ENCODE peak calls at places on chromosomes 13 and 19, in five cellular contexts. T is A673; J is AG04450; N is upper lobe of right lung; F is activated CD4-positive, alpha-beta T cell treated with anti-CD3 and anti-CD28 coated beads, Interleukin-2, amount 10 ng/mL, durations not matched to agents 7 days and 5 days. E is an unnamed sample.

GRCh38 chr13:45737571-45738002 is 35.5 kb downstream of the CBY2 start:
- DNase-seq in T (peak), J (no peak), N (no peak), F (peak), E (no peak)

GRCh38 chr19:38953677-38954076 is 21.9 kb downstream of the FBXO17 start:
- DNase-seq in T (no peak), J (no peak), N (no peak), F (no peak), E (no peak)

GRCh38 chr13:26112843-26113242 is 61.0 kb upstream of the SHISA2 start:
- DNase-seq in T (peak), J (no peak), N (no peak), F (no peak), E (peak)

GRCh38 chr13:51806571-51806970 is 2.6 kb upstream of the DHRS12 start:
- DNase-seq in T (peak), J (no peak), N (no peak), F (no peak), E (no peak)

GRCh38 chr13:113863511-113864302 is at the start of gene GAS6:
- DNase-seq in T (no peak), J (no peak), N (peak), F (no peak), E (peak)

GRCh38 chr19:6861683-6862286 is 25.6 kb upstream of the ADGRE1 start:
- DNase-seq in T (no peak), J (no peak), N (no peak), F (no peak), E (no peak)

GRCh38 chr13:32669030-32669646 is 82.9 kb downstream of the PDS5B start:
- DNase-seq in T (peak), J (no peak), N (no peak), F (peak), E (peak)

GRCh38 chr13:87123987-87124784 is 547.0 kb upstream of the SLITRK5 start:
- DNase-seq in T (peak), J (peak), N (no peak), F (no peak), E (no peak)

GRCh38 chr13:44368062-44368591 is 5.5 kb upstream of the SERP2 start:
- DNase-seq in T (peak), J (peak), N (no peak), F (no peak), E (no peak)

GRCh38 chr13:110266983-110267382 is 40.0 kb downstream of the COL4A1 start:
- DNase-seq in T (no peak), J (no peak), N (no peak), F (no peak), E (no peak)

GRCh38 chr13:41039746-41040145 is 20.6 kb upstream of the ELF1 start:
- DNase-seq in T (no peak), J (no peak), N (no peak), F (no peak), E (no peak)

GRCh38 chr13:41457589-41458186 is 338 bp downstream of the RGCC start:
- DNase-seq in T (no peak), J (no peak), N (peak), F (peak), E (no peak)

GRCh38 chr13:85541476-85541875 is 257.7 kb downstream of the SLITRK6 start:
- DNase-seq in T (no peak), J (no peak), N (no peak), F (peak), E (no peak)

GRCh38 chr19:38209671-38210457 is 14.2 kb downstream of the DPF1 start:
- DNase-seq in T (no peak), J (no peak), N (peak), F (no peak), E (no peak)

GRCh38 chr13:46181799-46182490 is at the start of gene LCP1:
- DNase-seq in T (no peak), J (no peak), N (no peak), F (peak), E (no peak)

GRCh38 chr19:53308339-53308811 is 25.2 kb upstream of the ZNF845 start:
- DNase-seq in T (peak), J (no peak), N (peak), F (no peak), E (peak)

GRCh38 chr19:39307233-39307821 is 11.1 kb downstream of the IFNL1 start:
- DNase-seq in T (peak), J (no peak), N (peak), F (no peak), E (no peak)

GRCh38 chr13:110352735-110353134 is 45.7 kb downstream of the COL4A2 start:
- DNase-seq in T (no peak), J (no peak), N (no peak), F (no peak), E (no peak)

GRCh38 chr19:15371119-15371518 is 8.5 kb downstream of the AKAP8 start:
- DNase-seq in T (no peak), J (no peak), N (no peak), F (no peak), E (no peak)

GRCh38 chr19:45568732-45569131 is 15.9 kb downstream of the OPA3 start:
- DNase-seq in T (peak), J (no peak), N (no peak), F (no peak), E (no peak)

GRCh38 chr13:55432814-55433213 is 1707.9 kb upstream of the PRR20A start:
- DNase-seq in T (no peak), J (no peak), N (no peak), F (no peak), E (no peak)

GRCh38 chr13:55437162-55437561 is 1703.6 kb upstream of the PRR20A start:
- DNase-seq in T (no peak), J (no peak), N (no peak), F (no peak), E (no peak)

GRCh38 chr13:22091222-22091970 is 420.5 kb downstream of the FGF9 start:
- DNase-seq in T (no peak), J (no peak), N (no peak), F (no peak), E (no peak)

GRCh38 chr13:108288741-108289140 is 19.2 kb downstream of the TNFSF13B start:
- DNase-seq in T (no peak), J (no peak), N (no peak), F (no peak), E (no peak)

GRCh38 chr13:52848455-52849190 is at the start of gene PCDH8:
- DNase-seq in T (peak), J (no peak), N (no peak), F (no peak), E (no peak)

GRCh38 chr13:32309812-32310706 is 5.1 kb downstream of the ZAR1L start:
- DNase-seq in T (peak), J (peak), N (no peak), F (peak), E (no peak)

GRCh38 chr13:46606915-46607413 is 54.0 kb downstream of the LRCH1 start:
- DNase-seq in T (no peak), J (no peak), N (no peak), F (no peak), E (no peak)

GRCh38 chr19:12983561-12984142 is 11.6 kb upstream of the NFIX start:
- DNase-seq in T (peak), J (peak), N (peak), F (peak), E (peak)

GRCh38 chr19:1087813-1088418 is 7.3 kb downstream of the POLR2E start:
- DNase-seq in T (no peak), J (no peak), N (no peak), F (peak), E (no peak)

GRCh38 chr13:48505597-48506091 is 27.2 kb downstream of the RCBTB2 start:
- DNase-seq in T (no peak), J (peak), N (no peak), F (peak), E (no peak)

GRCh38 chr19:4984448-4984990 is 15.6 kb downstream of the KDM4B start:
- DNase-seq in T (no peak), J (no peak), N (no peak), F (no peak), E (no peak)

GRCh38 chr19:33161201-33161600 is 29.3 kb downstream of the WDR88 start:
- DNase-seq in T (no peak), J (no peak), N (no peak), F (no peak), E (no peak)

GRCh38 chr19:16627194-16627927 is 643 bp downstream of the MED26 start:
- DNase-seq in T (peak), J (no peak), N (peak), F (peak), E (no peak)

GRCh38 chr19:14577885-14578427 is 4.9 kb upstream of the CLEC17A start:
- DNase-seq in T (no peak), J (no peak), N (no peak), F (no peak), E (peak)

GRCh38 chr19:2631213-2631821 is 71.2 kb downstream of the GNG7 start:
- DNase-seq in T (peak), J (no peak), N (no peak), F (no peak), E (peak)

GRCh38 chr19:50893047-50893737 is 18.0 kb downstream of the KLK4 start:
- DNase-seq in T (peak), J (no peak), N (no peak), F (no peak), E (no peak)

GRCh38 chr19:16585808-16586476 is 13.7 kb upstream of the SLC35E1 start:
- DNase-seq in T (no peak), J (no peak), N (no peak), F (no peak), E (no peak)

GRCh38 chr19:6229216-6229913 is 50.4 kb downstream of the MLLT1 start:
- DNase-seq in T (no peak), J (no peak), N (peak), F (no peak), E (no peak)

E was measured in T47D.